ENCODE peak calls at places on chromosome 21, in eight cellular contexts. S is cardiac fibroblast, E is cardiac muscle cell, B is left ventricle myocardium inferior, Y is ovary, J is adrenal gland, N is pancreas, M is fibroblast of pulmonary artery. D is an unnamed sample.

GRCh38 chr21:32826317-32827167 is 55.0 kb upstream of the PAXBP1 start:
- DNase-seq in S (peak), E (peak), B (no peak), Y (peak), J (peak), N (no peak), M (peak), D (peak)

GRCh38 chr21:31560479-31560878 is 99.0 kb upstream of the SOD1 start:
- DNase-seq in S (no peak), E (no peak), B (no peak), Y (no peak), J (no peak), N (no peak), M (no peak), D (no peak)

GRCh38 chr21:38234395-38235142 is 22.2 kb upstream of the KCNJ15 start:
- DNase-seq in S (no peak), E (no peak), B (no peak), Y (no peak), J (no peak), N (no peak), M (no peak), D (no peak)

GRCh38 chr21:33640697-33641338 is 723 bp downstream of the CRYZL1 start:
- DNase-seq in S (peak), E (peak), B (no peak), Y (no peak), J (peak), N (no peak), M (peak), D (no peak)

GRCh38 chr21:34994646-34995631 is 54.2 kb downstream of the RUNX1 start:
- DNase-seq in S (no peak), E (no peak), B (no peak), Y (no peak), J (no peak), N (no peak), M (no peak), D (no peak)

GRCh38 chr21:32653326-32653901 is 41.2 kb upstream of the CFAP298 start:
- DNase-seq in S (peak), E (peak), B (no peak), Y (no peak), J (no peak), N (no peak), M (peak), D (peak)

GRCh38 chr21:33543505-33544129 is 779 bp downstream of the SON start:
- DNase-seq in S (no peak), E (no peak), B (peak), Y (peak), J (peak), N (peak), M (no peak), D (peak)

GRCh38 chr21:14273736-14274538 is 58.0 kb downstream of the RBM11 start:
- DNase-seq in S (no peak), E (no peak), B (peak), Y (no peak), J (peak), N (peak), M (no peak), D (no peak)

GRCh38 chr21:38766987-38767722 is 38.6 kb upstream of the ETS2 start:
- DNase-seq in S (no peak), E (no peak), B (no peak), Y (no peak), J (no peak), N (no peak), M (no peak), D (no peak)

GRCh38 chr21:41631564-41632461 is 123.9 kb upstream of the TMPRSS2 start:
- DNase-seq in S (peak), E (no peak), B (no peak), Y (no peak), J (no peak), N (peak), M (peak), D (no peak)

GRCh38 chr21:32445101-32445500 is 32.6 kb downstream of the EVA1C start:
- DNase-seq in S (no peak), E (no peak), B (no peak), Y (no peak), J (no peak), N (no peak), M (no peak), D (no peak)

GRCh38 chr21:38995755-38996154 is 187.5 kb downstream of the PSMG1 start:
- DNase-seq in S (no peak), E (no peak), B (no peak), Y (no peak), J (no peak), N (no peak), M (no peak), D (no peak)

GRCh38 chr21:27258222-27258621 is 291.3 kb upstream of the ADAMTS5 start:
- DNase-seq in S (no peak), E (no peak), B (no peak), Y (no peak), J (no peak), N (no peak), M (no peak), D (no peak)
- H3K4me3 ChIP-seq in S (no peak), E (no peak), B (no peak), Y (no peak), J (no peak), N (no peak), M (no peak), D (no peak)

GRCh38 chr21:36966066-36966845 is at the start of gene HLCS:
- DNase-seq in S (peak), E (peak), B (peak), Y (peak), J (peak), N (peak), M (peak), D (no peak)
- TF ChIP-seq CTCF in S (no peak), E (no peak), B (peak), Y (no peak), J (no peak), N (no peak), M (no peak), D (no peak)

GRCh38 chr21:42921912-42922311 is 3.5 kb downstream of the ERVH48-1 start:
- DNase-seq in S (no peak), E (no peak), B (no peak), Y (no peak), J (no peak), N (no peak), M (no peak), D (no peak)

GRCh38 chr21:42923553-42924432 is 1.6 kb downstream of the ERVH48-1 start:
- DNase-seq in S (peak), E (peak), B (peak), Y (peak), J (peak), N (peak), M (peak), D (peak)

GRCh38 chr21:42924433-42924751 is 1.0 kb downstream of the ERVH48-1 start:
- DNase-seq in S (no peak), E (no peak), B (no peak), Y (no peak), J (no peak), N (no peak), M (no peak), D (no peak)

GRCh38 chr21:42925114-42925907 is at the start of gene ERVH48-1:
- DNase-seq in S (no peak), E (peak), B (no peak), Y (no peak), J (no peak), N (no peak), M (peak), D (no peak)

GRCh38 chr21:42922918-42923317 is 2.5 kb downstream of the ERVH48-1 start:
- DNase-seq in S (no peak), E (no peak), B (no peak), Y (no peak), J (no peak), N (peak), M (no peak), D (no peak)
- H3K4me3 ChIP-seq in S (no peak), E (no peak), B (no peak), Y (no peak), J (no peak), N (no peak), M (no peak), D (no peak)

GRCh38 chr21:46314441-46315020 is 9.1 kb downstream of the C21orf58 start:
- DNase-seq in S (no peak), E (no peak), B (no peak), Y (no peak), J (no peak), N (no peak), M (no peak), D (no peak)
- TF ChIP-seq CTCF in S (no peak), E (no peak), B (no peak), Y (no peak), J (no peak), N (no peak), M (no peak), D (no peak)

DNA sequence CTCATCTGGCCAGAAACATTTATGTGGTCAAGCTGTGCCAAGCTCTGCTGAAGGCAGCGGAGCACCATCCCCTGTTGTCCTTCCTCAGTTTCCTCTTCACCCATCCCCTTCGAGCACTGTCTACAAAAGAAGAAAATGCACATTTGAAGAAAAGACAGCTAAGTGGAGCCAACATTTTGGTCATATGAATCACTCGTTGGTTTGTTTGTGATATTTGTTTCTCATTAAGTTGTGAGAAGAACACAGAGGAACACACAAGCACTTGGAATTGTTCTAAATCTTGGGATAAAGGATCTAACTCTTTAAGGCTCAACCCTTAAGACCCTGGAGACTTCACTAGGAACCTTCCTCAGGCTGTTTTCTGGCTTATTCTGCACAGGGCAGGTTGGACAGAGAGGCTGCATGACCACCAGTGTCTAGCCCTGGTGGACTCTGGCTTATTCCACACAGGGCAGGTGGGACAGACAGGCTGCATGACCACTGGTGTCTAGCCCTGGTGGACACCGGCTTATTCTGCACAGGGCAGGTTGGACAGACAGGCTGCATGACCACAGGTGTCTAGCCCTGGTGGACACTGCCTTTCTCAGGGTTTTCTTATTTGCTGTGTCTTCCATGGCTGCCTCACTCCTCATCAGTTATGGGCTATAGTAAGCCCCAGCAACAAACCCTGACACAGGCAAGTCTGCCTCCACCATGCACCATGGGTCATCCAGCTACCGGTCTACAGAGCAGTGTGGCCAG is 35.3 kb upstream of the COL6A2 start:
- DNase-seq in S (no peak), E (no peak), B (no peak), Y (no peak), J (no peak), N (no peak), M (no peak), D (no peak)
- H3K4me3 ChIP-seq in S (no peak), E (no peak), B (no peak), Y (no peak), J (no peak), N (no peak), M (no peak), D (no peak)

GRCh38 chr21:28337319-28337718 is 655.4 kb downstream of the LTN1 start:
- DNase-seq in S (peak), E (peak), B (no peak), Y (no peak), J (no peak), N (no peak), M (peak), D (peak)
- TF ChIP-seq CTCF in S (peak), E (peak), B (peak), Y (no peak), J (no peak), N (peak), M (peak), D (peak)

DNA sequence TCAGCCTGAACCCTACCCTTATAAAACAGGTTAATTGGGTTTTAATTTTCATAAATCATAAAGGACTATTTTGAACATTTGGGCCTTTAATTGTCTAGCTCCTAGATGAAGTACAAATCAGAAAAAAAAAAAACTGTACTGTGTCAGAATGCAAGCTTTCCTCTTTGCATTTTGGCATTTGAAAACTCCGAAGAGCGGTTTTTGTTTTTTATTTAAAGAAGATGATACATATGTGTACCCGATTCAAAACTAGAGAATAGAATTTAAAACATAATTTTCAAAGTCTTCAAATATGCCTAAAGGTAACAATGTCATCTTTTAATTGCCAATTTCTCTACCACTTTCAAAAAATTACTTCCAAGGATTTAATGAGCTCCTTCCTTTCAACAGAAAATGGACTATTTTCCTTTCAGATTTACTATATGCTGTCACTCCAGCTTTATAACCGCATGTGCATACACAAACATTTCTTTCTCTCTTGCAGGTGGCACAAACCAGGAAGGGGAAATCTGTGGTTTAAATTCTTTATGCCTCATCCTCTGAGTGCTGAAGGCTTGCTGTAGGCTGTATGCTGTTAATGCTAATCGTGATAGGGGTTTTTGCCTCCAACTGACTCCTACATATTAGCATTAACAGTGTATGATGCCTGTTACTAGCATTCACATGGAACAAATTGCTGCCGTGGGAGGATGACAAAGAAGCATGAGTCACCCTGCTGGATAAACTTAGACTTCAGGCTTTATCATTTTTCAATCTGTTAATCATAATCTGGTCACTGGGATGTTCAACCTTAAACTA is 33.7 kb downstream of the MRPL39 start:
- DNase-seq in S (peak), E (no peak), B (no peak), Y (no peak), J (peak), N (no peak), M (peak), D (peak)
- H3K4me3 ChIP-seq in S (no peak), E (no peak), B (no peak), Y (no peak), J (no peak), N (no peak), M (no peak), D (no peak)